ENCODE peak calls at places on chromosomes 12 and 14, in seven cellular contexts. Y is esophagus muscularis mucosa, D is lower leg skin, X is foreskin fibroblast, T is choroid plexus epithelial cell, E is A673, O is body of pancreas. U is an unnamed sample.
A peak's percentile ranks its signal among the peaks of the same experiment; 100 is the strongest.

GRCh38 chr12:2961705-2962104 is 2.5 kb downstream of the TEAD4 start:
- DNase-seq in O (no peak), D (no peak), E (no peak), T (no peak), X (no peak), Y (no peak), U (no peak)

GRCh38 chr14:90514015-90514398 is 117.2 kb downstream of the CALM1 start:
- DNase-seq in T (no peak), E (no peak), O (no peak), D (no peak), Y (no peak), X (no peak), U (no peak)

GRCh38 chr14:91417983-91418386 is 365 bp upstream of the CCDC88C start:
- DNase-seq in O (peak; percentile 68), E (peak; percentile 84), D (no peak), Y (no peak), X (no peak), T (no peak), U (no peak)

GRCh38 chr12:130158775-130159100 is 3.5 kb upstream of the FZD10 start:
- DNase-seq in O (no peak), D (no peak), T (no peak), Y (no peak), X (no peak), E (no peak), U (no peak)

GRCh38 chr14:99242816-99243795 is 28.9 kb downstream of the BCL11B start:
- DNase-seq in E (no peak), X (no peak), O (no peak), Y (no peak), D (no peak), T (no peak), U (no peak)

GRCh38 chr12:121095544-121096198 is 37.0 kb upstream of the P2RX7 start:
- DNase-seq in O (peak; percentile 69), D (peak; percentile 25), T (peak; percentile 58), E (peak; percentile 87), X (peak; percentile 23), Y (no peak), U (no peak)

GRCh38 chr12:95672166-95672565 is 118.4 kb downstream of the NTN4 start:
- DNase-seq in Y (no peak), D (no peak), X (no peak), O (no peak), E (no peak), T (no peak), U (no peak)

GRCh38 chr14:56092761-56093160 is 25.4 kb upstream of the PELI2 start:
- DNase-seq in X (no peak), D (no peak), Y (no peak), O (no peak), E (peak; percentile 6), T (no peak), U (no peak)

GRCh38 chr12:68530965-68531364 is 79.7 kb upstream of the RAP1B start:
- DNase-seq in D (no peak), E (peak; percentile 10), Y (no peak), O (peak; percentile 7), T (peak; percentile 85), X (peak; percentile 49), U (peak; percentile 84)

GRCh38 chr12:19209636-19210035 is 80.1 kb downstream of the PLEKHA5 start:
- DNase-seq in T (no peak), E (no peak), D (no peak), Y (no peak), X (no peak), O (no peak), U (no peak)

GRCh38 chr14:94213741-94214140 is 39.6 kb downstream of the PPP4R4 start:
- DNase-seq in E (no peak), X (no peak), T (no peak), D (no peak), Y (no peak), O (no peak), U (no peak)

GRCh38 chr14:91352101-91352500 is 65.5 kb downstream of the CCDC88C start:
- DNase-seq in D (no peak), X (no peak), O (no peak), E (no peak), T (peak; percentile 16), Y (no peak), U (no peak)

GRCh38 chr12:50073712-50074111 is 11.4 kb upstream of the SMARCD1 start:
- DNase-seq in D (no peak), E (no peak), O (no peak), X (no peak), Y (no peak), T (no peak), U (no peak)

GRCh38 chr12:48180424-48180823 is 3.0 kb upstream of the CCDC184 start:
- DNase-seq in E (no peak), T (no peak), X (no peak), D (no peak), Y (no peak), O (no peak), U (no peak)

GRCh38 chr14:59632381-59632780 is 55.8 kb upstream of the CCDC175 start:
- DNase-seq in X (no peak), O (peak; percentile 56), T (peak; percentile 67), E (peak; percentile 58), D (no peak), Y (no peak), U (no peak)

GRCh38 chr12:12747281-12747680 is 30.1 kb downstream of the CDKN1B start:
- DNase-seq in O (no peak), T (no peak), X (no peak), E (no peak), D (no peak), Y (no peak), U (no peak)

GRCh38 chr12:12736759-12737676 is 19.9 kb downstream of the CDKN1B start:
- DNase-seq in T (peak; percentile 69), O (peak; percentile 51), E (peak; percentile 59), X (peak; percentile 68), Y (no peak), D (no peak), U (no peak)

GRCh38 chr12:12745576-12746211 is 28.5 kb downstream of the CDKN1B start:
- DNase-seq in D (no peak), T (no peak), O (no peak), X (no peak), Y (no peak), E (no peak), U (no peak)

GRCh38 chr12:12744556-12745305 is 27.6 kb downstream of the CDKN1B start:
- DNase-seq in T (no peak), X (no peak), E (no peak), Y (no peak), O (no peak), D (no peak), U (no peak)

DNA sequence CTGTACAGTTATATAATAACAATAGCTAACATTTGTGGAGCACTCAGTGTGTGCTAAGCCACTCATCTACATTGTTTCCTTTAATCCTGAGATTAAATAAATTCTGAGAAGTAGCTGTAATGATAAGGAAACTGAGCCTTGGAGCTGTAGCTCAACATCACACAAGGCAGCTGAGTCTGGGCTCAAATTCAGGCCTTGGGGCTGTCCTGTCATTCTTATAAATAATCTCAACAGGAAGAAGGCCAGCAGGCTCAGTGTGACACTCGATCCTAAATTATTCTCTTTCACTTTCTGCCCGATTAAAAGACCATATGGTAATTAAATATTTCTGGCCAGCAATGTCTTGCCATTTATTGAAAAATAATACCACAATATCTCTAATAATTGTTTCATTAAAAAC is 24.5 kb downstream of the CDKN1B start:
- DNase-seq in O (no peak), T (no peak), X (no peak), Y (no peak), D (no peak), E (no peak), U (no peak)
- H3K4me3 ChIP-seq in O (no peak overlapping the region), T (no peak overlapping the region), X (peak overlapping the region; percentile 43), Y (no peak overlapping the region), D (no peak overlapping the region), E (no peak overlapping the region), U (no peak overlapping the region)

DNA sequence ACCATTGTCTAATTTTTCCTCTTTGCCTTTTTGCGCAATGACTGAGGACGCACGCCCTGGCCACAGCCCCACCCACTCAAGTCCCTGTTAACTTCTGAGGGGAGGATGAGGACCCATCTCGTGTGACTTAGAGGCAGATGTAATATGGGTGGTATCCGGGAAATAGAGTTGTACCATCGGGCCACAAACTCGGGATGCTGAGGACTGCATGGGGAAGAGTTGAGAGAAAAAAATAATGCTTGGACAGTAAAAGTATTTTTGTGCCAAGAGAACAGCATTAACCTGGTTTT is 263 bp downstream of the RAD9B start:
- DNase-seq in T (no peak), X (no peak), Y (no peak), E (no peak), O (no peak), D (no peak), U (no peak)
- H3K4me3 ChIP-seq in T (peak overlapping the region; percentile 95), X (peak overlapping the region; percentile 96), Y (peak overlapping the region; percentile 87), E (peak overlapping the region; percentile 89), O (no peak overlapping the region), D (no peak overlapping the region), U (peak overlapping the region; percentile 98)

GRCh38 chr14:51780006-51780692 is 80.3 kb upstream of the GNG2 start:
- DNase-seq in X (peak; percentile 30), Y (peak; percentile 94), O (peak; percentile 89), E (peak; percentile 78), T (peak; percentile 75), D (peak; percentile 80), U (no peak)
- H3K4me3 ChIP-seq in X (no peak overlapping the region), Y (peak overlapping the region; percentile 8), O (no peak overlapping the region), E (no peak overlapping the region), T (peak overlapping the region; percentile 4), D (no peak overlapping the region), U (no peak overlapping the region)

GRCh38 chr14:102078344-102078743 is 8.5 kb downstream of the HSP90AA1 start:
- DNase-seq in E (no peak), Y (no peak), T (no peak), X (no peak), D (no peak), O (no peak), U (no peak)

GRCh38 chr14:102078840-102079699 is 7.8 kb downstream of the HSP90AA1 start:
- DNase-seq in E (no peak), Y (no peak), T (no peak), O (no peak), D (no peak), X (no peak), U (no peak)

GRCh38 chr14:102080183-102081080 is 6.4 kb downstream of the HSP90AA1 start:
- DNase-seq in D (no peak), O (no peak), T (no peak), X (no peak), E (no peak), Y (no peak), U (no peak)

GRCh38 chr14:102079700-102079979 is 7.2 kb downstream of the HSP90AA1 start:
- DNase-seq in E (no peak), Y (no peak), O (no peak), X (no peak), D (no peak), T (no peak), U (no peak)

DNA sequence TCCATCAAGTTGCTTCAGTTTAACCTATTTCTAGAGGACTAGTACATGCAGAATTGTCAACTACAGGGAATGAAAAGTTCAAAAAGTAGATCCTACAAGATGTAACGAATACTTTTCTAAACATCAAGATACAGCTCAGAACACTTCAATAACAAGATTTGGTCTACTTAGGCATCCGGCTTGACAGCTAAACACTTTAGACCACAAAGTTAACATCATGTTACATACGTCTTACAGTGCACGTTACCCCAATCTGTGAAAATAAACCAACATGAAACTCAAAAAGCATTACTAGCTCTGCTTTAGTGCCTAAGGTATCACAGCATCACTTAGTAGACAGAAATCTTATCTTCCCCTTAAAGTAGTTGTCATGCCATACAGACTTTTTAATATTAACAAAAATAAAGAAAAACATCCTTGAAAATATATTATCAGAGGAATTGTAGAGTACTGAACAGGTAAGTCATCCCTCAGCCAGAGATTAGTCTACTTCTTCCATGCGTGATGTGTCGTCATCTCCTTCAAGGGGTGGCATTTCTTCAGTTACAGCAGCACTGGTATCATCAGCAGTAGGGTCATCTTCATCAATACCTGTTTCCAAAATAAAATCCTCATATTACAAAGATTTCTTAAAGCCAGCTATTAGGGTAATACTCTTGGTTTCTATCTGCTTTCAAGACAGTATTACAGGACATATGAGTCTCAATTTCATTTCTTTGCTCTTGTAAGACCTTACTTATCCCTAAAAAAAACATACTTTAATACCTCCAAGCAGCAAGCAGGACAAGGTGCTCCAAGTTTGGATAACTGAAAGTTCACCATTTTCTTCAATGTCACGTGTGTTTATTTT is 5.4 kb downstream of the HSP90AA1 start:
- DNase-seq in T (no peak), X (no peak), D (no peak), E (no peak), Y (no peak), O (no peak), U (no peak)
- H3K4me3 ChIP-seq in T (no peak overlapping the region), X (no peak overlapping the region), D (no peak overlapping the region), E (no peak overlapping the region), Y (no peak overlapping the region), O (no peak overlapping the region), U (no peak overlapping the region)

U was measured in skeletal muscle cell.